ENCODE peak calls at places on chromosomes 1 and 21, in ten cellular contexts. D, A, K, C, F, G, R, S, H and B are unnamed samples.

GRCh38 chr1:43358121-43358745 is 548 bp upstream of the CDC20 start:
- DNase-seq in R (no peak), S (no peak), K (no peak), H (no peak), F (peak; percentile 15), G (peak; percentile 73), D (no peak), A (peak; percentile 42), C (peak; percentile 42), B (no peak)

GRCh38 chr1:176905648-176906047 is 258.9 kb downstream of the ASTN1 start:
- DNase-seq in K (no peak), C (no peak), F (no peak), G (no peak), H (no peak), S (no peak), D (no peak), R (no peak), A (no peak), B (no peak)

GRCh38 chr1:182955596-182956588 is 2.9 kb upstream of the SHCBP1L start:
- DNase-seq in K (peak; percentile 98), S (no peak), A (peak; percentile 11), R (peak; percentile 69), C (no peak), H (no peak), F (no peak), G (no peak), D (no peak), B (no peak)

GRCh38 chr1:169601096-169601881 is 15.0 kb upstream of the F5 start:
- DNase-seq in R (no peak), S (no peak), F (no peak), D (no peak), G (peak; percentile 21), H (no peak), C (no peak), K (peak; percentile 58), A (no peak), B (no peak)

GRCh38 chr1:151710187-151710586 is 6.4 kb downstream of the CELF3 start:
- DNase-seq in S (peak; percentile 34), R (no peak), A (no peak), H (peak; percentile 71), F (peak; percentile 46), K (peak; percentile 48), C (peak; percentile 46), D (no peak), G (no peak), B (no peak)

GRCh38 chr21:43646550-43647260 is 12.6 kb downstream of the HSF2BP start:
- DNase-seq in C (peak; percentile 81), A (peak; percentile 75), G (peak; percentile 85), K (peak; percentile 98), D (peak; percentile 89), S (peak; percentile 81), F (peak; percentile 86), R (peak; percentile 75), H (peak; percentile 96), B (peak; percentile 71)

GRCh38 chr21:45580576-45581321 is 38.5 kb upstream of the SLC19A1 start:
- DNase-seq in F (no peak), G (no peak), R (no peak), D (no peak), A (no peak), H (peak; percentile 69), S (no peak), C (no peak), K (no peak), B (no peak)

GRCh38 chr1:189175889-189176288 is 1301.8 kb downstream of the BRINP3 start:
- DNase-seq in D (no peak), F (no peak), K (no peak), R (no peak), A (no peak), G (no peak), H (no peak), C (no peak), S (no peak), B (no peak)

DNA sequence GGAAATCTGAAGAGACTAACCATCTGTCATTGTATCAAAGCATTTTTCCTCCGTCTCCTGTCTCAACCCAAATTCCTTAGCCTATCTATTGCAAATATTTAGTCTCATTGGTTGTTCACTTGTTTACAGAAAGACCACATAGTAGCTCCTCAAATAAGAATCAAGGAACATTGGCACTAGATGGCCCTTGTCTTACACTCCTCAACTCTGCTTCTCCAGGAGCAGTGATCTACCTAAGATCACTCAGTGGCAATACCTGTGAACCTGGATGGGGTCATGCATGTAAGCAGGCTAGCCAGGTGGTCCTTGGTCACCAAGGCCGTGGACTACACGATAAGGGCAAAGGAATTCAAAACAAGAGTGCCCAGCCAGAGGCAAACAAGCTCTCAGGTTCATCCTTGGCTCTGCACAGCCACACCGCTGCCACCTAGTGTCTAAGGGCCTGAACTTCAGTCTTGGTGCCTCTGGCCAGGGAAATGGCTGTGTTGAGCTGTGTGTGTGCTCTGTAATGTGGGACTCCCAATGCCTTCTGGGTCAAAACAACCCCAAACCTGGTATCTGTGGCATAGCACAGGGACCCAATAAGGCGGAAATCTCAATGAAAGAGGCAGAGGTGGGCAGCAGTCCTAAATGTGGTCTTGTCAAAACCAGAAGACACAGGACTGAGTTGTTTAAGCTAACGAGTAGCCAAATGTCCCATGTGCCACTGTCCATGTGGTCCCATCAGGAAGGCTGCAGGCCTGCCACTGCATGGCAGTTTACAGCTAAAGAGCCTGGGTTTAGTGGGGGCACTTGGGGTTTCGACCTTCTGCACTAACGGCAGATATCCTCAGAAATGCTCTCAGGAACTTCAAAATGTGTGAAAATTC is 54.5 kb downstream of the GPR161 start:
- DNase-seq in A (peak; percentile 56), D (peak; percentile 59), R (peak; percentile 35), K (peak; percentile 90), F (peak; percentile 84), C (peak; percentile 87), G (peak; percentile 81), S (peak; percentile 44), H (peak; percentile 96), B (peak; percentile 40)
- TF ChIP-seq CTCF in A (peak; percentile 95), D (peak; percentile 86), R (peak; percentile 94), K (peak; percentile 98), F (peak; percentile 80), C (peak; percentile 96), G (peak; percentile 97), S (peak; percentile 92), H (peak; percentile 91), B (no peak)

GRCh38 chr1:29716306-29716705 is 480.0 kb downstream of the PTPRU start:
- DNase-seq in D (no peak), F (no peak), K (no peak), H (no peak), R (no peak), G (no peak), C (no peak), A (no peak), S (no peak), B (no peak)

GRCh38 chr1:29712801-29713200 is 476.5 kb downstream of the PTPRU start:
- DNase-seq in F (no peak), H (no peak), S (no peak), R (no peak), D (no peak), K (no peak), A (no peak), C (no peak), G (no peak), B (no peak)

GRCh38 chr1:29712275-29712633 is 475.9 kb downstream of the PTPRU start:
- DNase-seq in H (no peak), A (no peak), F (no peak), R (no peak), G (no peak), C (no peak), K (no peak), S (no peak), D (no peak), B (no peak)

GRCh38 chr1:29711582-29712274 is 475.4 kb downstream of the PTPRU start:
- DNase-seq in D (no peak), K (peak; percentile 84), A (no peak), F (no peak), C (no peak), S (no peak), H (no peak), G (peak; percentile 42), R (no peak), B (no peak)

DNA sequence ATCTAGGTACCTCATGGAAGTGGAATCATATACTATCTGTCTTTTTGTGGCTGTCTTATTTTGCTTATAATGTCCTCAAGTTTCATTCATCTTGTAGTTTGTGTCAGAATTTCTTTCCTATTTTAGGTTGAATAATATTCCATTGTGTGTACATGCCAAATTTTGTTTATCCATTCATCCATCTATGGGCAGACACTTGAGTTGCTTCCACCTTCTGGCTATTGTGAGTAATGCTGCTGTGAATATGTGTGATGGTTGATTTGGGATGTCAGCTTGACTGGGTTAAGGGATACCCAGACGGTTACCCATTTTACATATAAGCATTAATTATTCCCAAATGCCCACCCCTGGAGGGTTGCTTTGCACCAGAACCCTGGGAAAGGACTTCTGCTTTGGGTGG is 477.5 kb downstream of the PTPRU start:
- DNase-seq in G (no peak), A (no peak), R (no peak), C (no peak), D (no peak), F (no peak), S (no peak), H (no peak), K (peak; percentile 37), B (no peak)
- TF ChIP-seq CTCF in G (no peak), A (peak; percentile 26), R (peak; percentile 45), C (peak; percentile 27), D (peak; percentile 11), F (no peak), S (no peak), H (peak; percentile 59), K (peak; percentile 46), B (no peak)

GRCh38 chr1:38489844-38490270 is 369.7 kb downstream of the RRAGC start:
- DNase-seq in R (no peak), A (peak; percentile 9), F (peak; percentile 64), G (peak; percentile 64), D (no peak), S (peak; percentile 21), C (peak; percentile 58), H (peak; percentile 98), K (no peak), B (no peak)
- TF ChIP-seq CTCF in R (peak; percentile 31), A (peak; percentile 78), F (peak; percentile 70), G (peak; percentile 60), D (peak; percentile 31), S (peak; percentile 57), C (peak; percentile 54), H (peak; percentile 89), K (peak; percentile 26), B (no peak)

GRCh38 chr1:34785875-34786470 is 5.0 kb downstream of the GJB3 start:
- DNase-seq in G (no peak), C (no peak), A (no peak), K (no peak), F (no peak), R (no peak), S (no peak), D (no peak), H (no peak), B (no peak)

GRCh38 chr1:34784751-34785221 is 3.8 kb downstream of the GJB3 start:
- DNase-seq in G (no peak), D (no peak), H (no peak), F (no peak), S (no peak), A (no peak), K (no peak), C (no peak), R (no peak), B (no peak)

GRCh38 chr1:34786521-34787325 is 5.7 kb downstream of the GJB3 start:
- DNase-seq in R (peak; percentile 25), D (peak; percentile 44), A (peak; percentile 44), H (peak; percentile 89), S (peak; percentile 44), G (peak; percentile 86), C (peak; percentile 70), F (peak; percentile 73), K (peak; percentile 82), B (no peak)

GRCh38 chr1:34785231-34785874 is 4.3 kb downstream of the GJB3 start:
- DNase-seq in K (no peak), S (no peak), R (no peak), A (no peak), F (no peak), C (no peak), G (no peak), H (no peak), D (no peak), B (no peak)

GRCh38 chr1:34787461-34788420 is 5.1 kb upstream of the GJA4 start:
- DNase-seq in K (peak; percentile 59), R (no peak), A (no peak), S (no peak), H (peak; percentile 80), C (no peak), D (no peak), F (peak; percentile 47), G (no peak), B (no peak)
- TF ChIP-seq CTCF in K (peak; percentile 50), R (no peak), A (no peak), S (no peak), H (peak; percentile 81), C (peak; percentile 15), D (no peak), F (peak; percentile 36), G (no peak), B (no peak)